ENCODE peak calls at places on chromosomes 16 and 17, in four cellular contexts. T, S, N and O are unnamed samples.

GRCh38 chr17:73101031-73101430 is 8.5 kb upstream of the SLC39A11 start:
- DNase-seq in T (no peak), S (peak; percentile 0), N (no peak), O (no peak)

GRCh38 chr16:66030036-66030435 is 336.5 kb upstream of the CDH5 start:
- DNase-seq in T (no peak), S (no peak), N (no peak), O (no peak)

GRCh38 chr17:45135192-45135977 is at the start of gene ACBD4:
- DNase-seq in T (peak; percentile 95), S (peak; percentile 98), N (peak; percentile 99), O (peak; percentile 99)

GRCh38 chr17:22704674-22705073 is 1012.4 kb downstream of the KCNJ18 start:
- DNase-seq in T (peak; percentile 27), S (no peak), N (no peak), O (no peak)

GRCh38 chr17:5868916-5869475 is 201.2 kb upstream of the WSCD1 start:
- DNase-seq in T (no peak), S (no peak), N (no peak), O (no peak)

GRCh38 chr17:7971651-7972050 is 30.8 kb upstream of the GUCY2D start:
- DNase-seq in T (no peak), S (no peak), N (no peak), O (no peak)

GRCh38 chr16:17470871-17471744 is at the start of gene XYLT1:
- DNase-seq in T (peak; percentile 64), S (peak; percentile 60), N (peak; percentile 41), O (peak; percentile 51)

GRCh38 chr17:45110676-45111611 is 21.4 kb downstream of the PLCD3 start:
- DNase-seq in T (no peak), S (no peak), N (no peak), O (no peak)

GRCh38 chr16:79767597-79768280 is 167.2 kb upstream of the MAF start:
- DNase-seq in T (peak; percentile 28), S (no peak), N (no peak), O (no peak)

GRCh38 chr17:2107050-2107449 is 52.1 kb downstream of the HIC1 start:
- DNase-seq in T (no peak), S (no peak), N (no peak), O (no peak)

GRCh38 chr17:61399131-61400057 is at the start of gene TBX2:
- DNase-seq in T (peak; percentile 85), S (no peak), N (no peak), O (peak; percentile 66)

GRCh38 chr16:23321206-23321875 is 19.2 kb downstream of the SCNN1B start:
- DNase-seq in T (no peak), S (no peak), N (no peak), O (no peak)

GRCh38 chr17:31549121-31549524 is 157.6 kb downstream of the RAB11FIP4 start:
- DNase-seq in T (peak; percentile 21), S (no peak), N (no peak), O (no peak)

GRCh38 chr16:85003076-85003475 is 8.3 kb downstream of the ZDHHC7 start:
- DNase-seq in T (no peak), S (no peak), N (no peak), O (no peak)

GRCh38 chr17:73309727-73310555 is 1.9 kb downstream of the CDC42EP4 start:
- DNase-seq in T (no peak), S (no peak), N (no peak), O (peak; percentile 30)

GRCh38 chr17:77281024-77281903 is 140.5 kb downstream of the SEC14L1 start:
- DNase-seq in T (no peak), S (peak; percentile 57), N (peak; percentile 49), O (peak; percentile 26)

GRCh38 chr17:71970312-71970711 is 150.5 kb upstream of the SOX9 start:
- DNase-seq in T (peak; percentile 89), S (no peak), N (no peak), O (no peak)

GRCh38 chr17:15341385-15341849 is at the start of gene TEKT3:
- DNase-seq in T (no peak), S (no peak), N (peak; percentile 6), O (peak; percentile 76)

GRCh38 chr17:35079547-35079946 is 16.0 kb upstream of the RFFL start:
- DNase-seq in T (peak; percentile 78), S (no peak), N (no peak), O (no peak)

GRCh38 chr17:39096435-39097158 is 54.8 kb downstream of the PLXDC1 start:
- DNase-seq in T (no peak), S (peak; percentile 72), N (no peak), O (no peak)

GRCh38 chr17:74923538-74924249 is 379 bp upstream of the OTOP2 start:
- DNase-seq in T (no peak), S (peak; percentile 74), N (peak; percentile 84), O (peak; percentile 69)

GRCh38 chr16:82091225-82091624 is 56.2 kb downstream of the HSD17B2 start:
- DNase-seq in T (peak; percentile 45), S (no peak), N (no peak), O (no peak)

GRCh38 chr17:19010729-19011505 is 6.4 kb upstream of the FAM83G start:
- DNase-seq in T (no peak), S (no peak), N (no peak), O (no peak)

GRCh38 chr17:83064732-83065659 is 14.4 kb upstream of the METRNL start:
- DNase-seq in T (peak; percentile 34), S (no peak), N (no peak), O (no peak)

GRCh38 chr16:85104821-85105391 is 7.4 kb downstream of the CIBAR2 start:
- DNase-seq in T (no peak), S (peak; percentile 52), N (no peak), O (no peak)

GRCh38 chr16:64657316-64658011 is 464.4 kb downstream of the CDH11 start:
- DNase-seq in T (no peak), S (no peak), N (no peak), O (no peak)

GRCh38 chr16:14196539-14196938 is 125.4 kb downstream of the MRTFB start:
- DNase-seq in T (no peak), S (no peak), N (no peak), O (no peak)

GRCh38 chr16:87847785-87848675 is 21.3 kb downstream of the SLC7A5 start:
- DNase-seq in T (no peak), S (no peak), N (no peak), O (peak; percentile 55)